ENCODE peak calls at places on chromosomes 2 and 18, in six cellular contexts. Q is right lobe of liver, R is H1, I is BJ, V is thoracic aorta, Z is neural progenitor cell. S is an unnamed sample.
A peak's percentile ranks its signal among the peaks of the same experiment; 100 is the strongest.

GRCh38 chr2:161166538-161167409 is 6.5 kb downstream of the TANK start:
- DNase-seq in Q (no peak), R (no peak), I (no peak), V (no peak), Z (no peak), S (no peak)

GRCh38 chr18:8153887-8154583 is 455.2 kb upstream of the RAB12 start:
- DNase-seq in Q (no peak), R (no peak), I (peak; percentile 33), V (no peak), Z (no peak), S (no peak)

GRCh38 chr18:50297621-50298442 is 10.3 kb upstream of the CXXC1 start:
- DNase-seq in Q (peak; percentile 78), R (no peak), I (no peak), V (no peak), Z (peak; percentile 77), S (peak; percentile 80)

GRCh38 chr2:217822296-217823252 is 180.2 kb downstream of the TNS1 start:
- DNase-seq in Q (no peak), R (no peak), I (no peak), V (peak; percentile 68), Z (peak; percentile 31), S (peak; percentile 17)

GRCh38 chr2:225737556-225737955 is 338.0 kb downstream of the NYAP2 start:
- DNase-seq in Q (no peak), R (no peak), I (no peak), V (no peak), Z (no peak), S (no peak)

GRCh38 chr2:26462511-26463251 is 15.2 kb downstream of the OTOF start:
- DNase-seq in Q (peak; percentile 76), R (peak; percentile 27), I (no peak), V (no peak), Z (peak; percentile 77), S (no peak)

GRCh38 chr2:103788875-103789715 is 1027.3 kb downstream of the TMEM182 start:
- DNase-seq in Q (peak; percentile 61), R (no peak), I (no peak), V (no peak), Z (peak; percentile 85), S (peak; percentile 14)

GRCh38 chr2:220192994-220193753 is 565.7 kb downstream of the SLC4A3 start:
- DNase-seq in Q (no peak), R (no peak), I (no peak), V (no peak), Z (no peak), S (no peak)

GRCh38 chr18:74233933-74234325 is 57.8 kb downstream of the CYB5A start:
- DNase-seq in Q (no peak), R (no peak), I (no peak), V (no peak), Z (no peak), S (no peak)

GRCh38 chr2:240377366-240377765 is 58.1 kb upstream of the GPC1 start:
- DNase-seq in Q (no peak), R (no peak), I (no peak), V (no peak), Z (no peak), S (no peak)

GRCh38 chr2:37891846-37892435 is 33.1 kb upstream of the RMDN2 start:
- DNase-seq in Q (no peak), R (no peak), I (no peak), V (no peak), Z (no peak), S (no peak)

GRCh38 chr18:36162981-36163380 is 24.3 kb upstream of the MOCOS start:
- DNase-seq in Q (no peak), R (no peak), I (no peak), V (no peak), Z (no peak), S (no peak)

GRCh38 chr18:67483237-67483636 is 33.3 kb downstream of the DSEL start:
- DNase-seq in Q (peak; percentile 22), R (no peak), I (no peak), V (no peak), Z (peak; percentile 12), S (no peak)

GRCh38 chr2:191401287-191401686 is 156.1 kb downstream of the MYO1B start:
- DNase-seq in Q (no peak), R (no peak), I (no peak), V (no peak), Z (peak; percentile 75), S (no peak)

GRCh38 chr18:38256366-38256765 is 690.8 kb upstream of the CELF4 start:
- DNase-seq in Q (no peak), R (no peak), I (no peak), V (no peak), Z (no peak), S (no peak)

GRCh38 chr2:75605770-75606535 is 40.6 kb upstream of the MRPL19 start:
- DNase-seq in Q (no peak), R (no peak), I (peak; percentile 94), V (no peak), Z (peak; percentile 47), S (no peak)

GRCh38 chr18:47929681-47930085 is 776 bp downstream of the SMAD2 start:
- DNase-seq in Q (no peak), R (no peak), I (no peak), V (no peak), Z (no peak), S (no peak)

GRCh38 chr2:41873102-41873501 is 174.7 kb upstream of the PKDCC start:
- DNase-seq in Q (no peak), R (no peak), I (no peak), V (no peak), Z (no peak), S (no peak)

GRCh38 chr2:78782196-78782595 is 243.3 kb upstream of the REG3G start:
- DNase-seq in Q (no peak), R (no peak), I (no peak), V (no peak), Z (no peak), S (no peak)

GRCh38 chr2:239268082-239268481 is 132.7 kb downstream of the HDAC4 start:
- DNase-seq in Q (peak; percentile 72), R (no peak), I (no peak), V (no peak), Z (no peak), S (no peak)

GRCh38 chr2:112644155-112644932 is 1.4 kb upstream of the SLC20A1 start:
- DNase-seq in Q (no peak), R (no peak), I (no peak), V (no peak), Z (peak; percentile 30), S (no peak)

GRCh38 chr2:113739849-113740248 is 16.6 kb downstream of the SLC35F5 start:
- DNase-seq in Q (no peak), R (no peak), I (no peak), V (no peak), Z (no peak), S (no peak)

GRCh38 chr2:44550571-44550970 is 188.8 kb downstream of the CAMKMT start:
- DNase-seq in Q (no peak), R (no peak), I (no peak), V (no peak), Z (no peak), S (no peak)

GRCh38 chr2:166516712-166517303 is 22.8 kb upstream of the SCN7A start:
- DNase-seq in Q (no peak), R (no peak), I (no peak), V (no peak), Z (peak; percentile 40), S (no peak)

GRCh38 chr2:147365577-147365976 is 479.3 kb upstream of the ACVR2A start:
- DNase-seq in Q (no peak), R (no peak), I (no peak), V (no peak), Z (peak; percentile 44), S (no peak)

GRCh38 chr18:46917808-46918600 is 602 bp downstream of the KATNAL2 start:
- DNase-seq in Q (no peak), R (peak; percentile 47), I (no peak), V (no peak), Z (peak; percentile 48), S (peak; percentile 30)

GRCh38 chr2:65370387-65371093 is 61.9 kb downstream of the SPRED2 start:
- DNase-seq in Q (no peak), R (no peak), I (no peak), V (no peak), Z (no peak), S (no peak)

DNA sequence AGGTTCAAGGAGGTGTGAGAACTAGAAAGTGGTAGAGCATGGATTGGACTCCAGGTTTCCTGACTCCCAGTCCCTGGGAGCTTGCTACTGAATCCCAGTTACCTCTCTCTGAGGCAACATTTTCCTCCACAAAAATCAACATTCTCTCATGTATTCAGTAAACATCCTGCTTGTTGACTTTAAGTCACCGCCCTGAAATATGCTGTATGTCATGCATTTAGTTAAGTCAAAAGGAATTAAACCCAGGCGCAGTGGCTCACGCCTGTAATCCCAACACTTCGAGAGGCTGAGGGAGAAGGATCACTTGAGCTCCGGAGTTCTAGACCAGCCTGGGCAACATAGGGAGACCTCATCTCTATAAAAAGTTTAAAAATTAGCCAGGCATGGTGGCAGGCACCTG is 3.8 kb downstream of the MATN3 start:
- DNase-seq in Q (no peak), R (no peak), I (no peak), V (no peak), Z (no peak), S (no peak)
- H3K36me3 ChIP-seq in Q (no peaks in the 10 kb centered on the region), R (no peaks in the 10 kb centered on the region), I (no peaks in the 10 kb centered on the region), V (no peaks in the 10 kb centered on the region), Z (no peaks in the 10 kb centered on the region), S (no peaks in the 10 kb centered on the region)

DNA sequence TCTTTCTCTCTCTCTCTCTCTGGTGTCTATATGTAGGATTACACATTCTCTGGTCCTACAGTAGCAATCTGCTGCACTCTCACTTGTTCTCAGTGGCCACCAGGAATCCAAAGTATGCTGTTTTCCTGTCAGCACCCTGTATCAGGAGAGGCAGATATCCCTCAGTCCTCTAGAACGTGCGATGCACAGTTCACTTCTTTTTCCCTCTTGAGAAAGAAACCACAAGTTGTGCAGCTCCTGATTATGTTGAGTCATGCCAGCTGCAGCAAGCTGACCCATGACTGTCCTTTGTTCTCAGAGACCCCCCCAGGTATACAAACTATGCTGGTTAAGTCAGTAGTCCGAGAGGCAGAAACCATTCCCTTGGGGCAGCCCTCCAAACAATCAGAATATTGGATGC is 54.6 kb downstream of the LANCL1 start:
- DNase-seq in Q (no peak), R (no peak), I (no peak), V (no peak), Z (peak; percentile 14), S (no peak)
- H3K36me3 ChIP-seq in Q (no peaks in the 10 kb centered on the region), R (peaks cover 1% of the 10 kb centered on the region), I (no peaks in the 10 kb centered on the region), V (no peaks in the 10 kb centered on the region), Z (no peaks in the 10 kb centered on the region), S (peaks cover 8% of the 10 kb centered on the region)

GRCh38 chr2:27721884-27722485 is 49.5 kb upstream of the MRPL33 start:
- DNase-seq in Q (no peak), R (no peak), I (no peak), V (no peak), Z (no peak), S (no peak)
- H3K36me3 ChIP-seq in Q (no peaks in the 10 kb centered on the region), R (no peaks in the 10 kb centered on the region), I (no peaks in the 10 kb centered on the region), V (no peaks in the 10 kb centered on the region), Z (no peaks in the 10 kb centered on the region), S (no peaks in the 10 kb centered on the region)

DNA sequence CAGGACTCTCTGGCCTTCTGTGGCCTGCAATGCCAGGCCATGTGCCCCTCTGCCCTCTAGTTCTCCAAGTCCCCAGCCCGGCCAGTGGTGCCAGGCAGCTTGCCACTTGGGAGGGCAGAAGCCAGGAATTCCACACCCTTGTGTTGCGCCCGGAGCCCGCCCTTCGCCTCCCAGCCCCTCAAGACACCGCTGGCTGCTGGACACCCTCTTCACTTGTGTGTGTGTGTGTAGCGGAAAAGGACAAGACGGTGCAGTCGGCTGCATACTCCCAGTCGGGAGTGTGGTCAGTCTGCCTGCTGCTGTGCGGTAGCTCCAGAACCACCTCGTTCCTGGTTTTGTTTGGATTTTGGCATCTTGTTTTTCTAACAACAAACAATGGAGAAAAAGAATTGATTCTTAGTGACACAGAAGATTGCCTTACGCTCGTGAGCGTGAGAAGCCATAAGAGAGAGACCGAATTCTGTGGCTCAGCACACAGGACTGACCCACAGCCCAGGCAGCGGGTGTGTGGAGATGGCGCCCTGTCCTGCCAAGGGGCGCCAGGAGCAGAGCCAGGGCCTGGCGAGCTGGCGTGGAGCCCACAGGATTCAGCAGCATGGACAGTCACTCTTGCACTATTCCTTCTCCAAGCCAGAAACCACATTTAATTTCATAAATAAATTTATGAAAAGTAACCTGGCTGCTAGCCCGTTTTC is 46.5 kb downstream of the FAM168B start:
- DNase-seq in Q (no peak), R (no peak), I (no peak), V (no peak), Z (no peak), S (no peak)
- H3K36me3 ChIP-seq in Q (peaks cover 1% of the 10 kb centered on the region), R (peaks cover 41% of the 10 kb centered on the region), I (peaks cover 31% of the 10 kb centered on the region), V (peaks cover 42% of the 10 kb centered on the region), Z (no peaks in the 10 kb centered on the region), S (peaks cover 55% of the 10 kb centered on the region)

S was measured in left ventricle myocardium inferior.